ENCODE peak calls at places on chromosomes 7 and 10, in nine cellular contexts. One of them, this sample, is unnamed.

GRCh38 chr7:66043681-66044497 is 31.7 kb upstream of the ASL start:
- DNase-seq in cardiac fibroblast: no peak
- DNase-seq in sigmoid colon: peak
- DNase-seq in CD4-positive, CD25-positive, alpha-beta regulatory T cell: no peak
- DNase-seq in cardiac muscle cell: peak
- DNase-seq in fibroblast of lung: peak
- DNase-seq in astrocyte of the spinal cord: no peak
- DNase-seq in GM12865: peak
- DNase-seq in thoracic aorta: no peak
- DNase-seq in this sample: peak

GRCh38 chr7:101121996-101122932 is 4.6 kb upstream of the SERPINE1 start:
- DNase-seq in cardiac fibroblast: peak
- DNase-seq in sigmoid colon: peak
- DNase-seq in CD4-positive, CD25-positive, alpha-beta regulatory T cell: no peak
- DNase-seq in cardiac muscle cell: peak
- DNase-seq in fibroblast of lung: peak
- DNase-seq in astrocyte of the spinal cord: peak
- DNase-seq in GM12865: peak
- DNase-seq in thoracic aorta: peak
- DNase-seq in this sample: no peak

GRCh38 chr10:102834143-102834542 is 3.1 kb downstream of the CYP17A1 start:
- DNase-seq in cardiac fibroblast: no peak
- DNase-seq in sigmoid colon: no peak
- DNase-seq in CD4-positive, CD25-positive, alpha-beta regulatory T cell: no peak
- DNase-seq in cardiac muscle cell: no peak
- DNase-seq in fibroblast of lung: no peak
- DNase-seq in astrocyte of the spinal cord: no peak
- DNase-seq in GM12865: no peak
- DNase-seq in thoracic aorta: no peak
- DNase-seq in this sample: no peak

GRCh38 chr7:78434281-78434680 is 635.7 kb downstream of the PHTF2 start:
- DNase-seq in cardiac fibroblast: no peak
- DNase-seq in sigmoid colon: no peak
- DNase-seq in CD4-positive, CD25-positive, alpha-beta regulatory T cell: no peak
- DNase-seq in cardiac muscle cell: no peak
- DNase-seq in fibroblast of lung: no peak
- DNase-seq in astrocyte of the spinal cord: no peak
- DNase-seq in GM12865: no peak
- DNase-seq in thoracic aorta: no peak
- DNase-seq in this sample: no peak

GRCh38 chr10:84540617-84541288 is 212.4 kb downstream of the CCSER2 start:
- DNase-seq in cardiac fibroblast: peak
- DNase-seq in sigmoid colon: peak
- DNase-seq in CD4-positive, CD25-positive, alpha-beta regulatory T cell: peak
- DNase-seq in cardiac muscle cell: peak
- DNase-seq in fibroblast of lung: peak
- DNase-seq in astrocyte of the spinal cord: peak
- DNase-seq in GM12865: peak
- DNase-seq in thoracic aorta: no peak
- DNase-seq in this sample: peak

GRCh38 chr7:125396466-125397151 is 467.0 kb upstream of the POT1 start:
- DNase-seq in cardiac fibroblast: no peak
- DNase-seq in sigmoid colon: no peak
- DNase-seq in CD4-positive, CD25-positive, alpha-beta regulatory T cell: no peak
- DNase-seq in cardiac muscle cell: no peak
- DNase-seq in fibroblast of lung: no peak
- DNase-seq in astrocyte of the spinal cord: no peak
- DNase-seq in GM12865: no peak
- DNase-seq in thoracic aorta: no peak
- DNase-seq in this sample: no peak

GRCh38 chr7:99990417-99990816 is 14.6 kb upstream of the AZGP1 start:
- DNase-seq in cardiac fibroblast: no peak
- DNase-seq in sigmoid colon: no peak
- DNase-seq in CD4-positive, CD25-positive, alpha-beta regulatory T cell: no peak
- DNase-seq in cardiac muscle cell: no peak
- DNase-seq in fibroblast of lung: no peak
- DNase-seq in astrocyte of the spinal cord: no peak
- DNase-seq in GM12865: no peak
- DNase-seq in thoracic aorta: no peak
- DNase-seq in this sample: no peak

GRCh38 chr10:3071405-3072198 is 4.3 kb downstream of the PFKP start:
- DNase-seq in cardiac fibroblast: peak
- DNase-seq in sigmoid colon: no peak
- DNase-seq in CD4-positive, CD25-positive, alpha-beta regulatory T cell: no peak
- DNase-seq in cardiac muscle cell: peak
- DNase-seq in fibroblast of lung: peak
- DNase-seq in astrocyte of the spinal cord: peak
- DNase-seq in GM12865: no peak
- DNase-seq in thoracic aorta: no peak
- DNase-seq in this sample: no peak

GRCh38 chr10:96299383-96299782 is 4.9 kb upstream of the DNTT start:
- DNase-seq in cardiac fibroblast: no peak
- DNase-seq in sigmoid colon: no peak
- DNase-seq in CD4-positive, CD25-positive, alpha-beta regulatory T cell: peak
- DNase-seq in cardiac muscle cell: no peak
- DNase-seq in fibroblast of lung: no peak
- DNase-seq in astrocyte of the spinal cord: no peak
- DNase-seq in GM12865: no peak
- DNase-seq in thoracic aorta: no peak
- DNase-seq in this sample: no peak

GRCh38 chr7:1859266-1860035 is 189.4 kb downstream of the ELFN1 start:
- DNase-seq in cardiac fibroblast: no peak
- DNase-seq in sigmoid colon: no peak
- DNase-seq in CD4-positive, CD25-positive, alpha-beta regulatory T cell: no peak
- DNase-seq in cardiac muscle cell: no peak
- DNase-seq in fibroblast of lung: no peak
- DNase-seq in astrocyte of the spinal cord: no peak
- DNase-seq in GM12865: no peak
- DNase-seq in thoracic aorta: no peak
- DNase-seq in this sample: no peak

GRCh38 chr7:73701357-73701995 is 18.0 kb downstream of the STX1A start:
- DNase-seq in cardiac fibroblast: peak
- DNase-seq in sigmoid colon: no peak
- DNase-seq in CD4-positive, CD25-positive, alpha-beta regulatory T cell: peak
- DNase-seq in cardiac muscle cell: peak
- DNase-seq in fibroblast of lung: peak
- DNase-seq in astrocyte of the spinal cord: peak
- DNase-seq in GM12865: no peak
- DNase-seq in thoracic aorta: no peak
- DNase-seq in this sample: no peak

GRCh38 chr10:89301721-89302445 is at the start of gene IFIT2:
- DNase-seq in cardiac fibroblast: peak
- DNase-seq in sigmoid colon: no peak
- DNase-seq in CD4-positive, CD25-positive, alpha-beta regulatory T cell: peak
- DNase-seq in cardiac muscle cell: peak
- DNase-seq in fibroblast of lung: peak
- DNase-seq in astrocyte of the spinal cord: peak
- DNase-seq in GM12865: peak
- DNase-seq in thoracic aorta: no peak
- DNase-seq in this sample: peak

GRCh38 chr10:131663411-131663810 is 237.4 kb upstream of the PPP2R2D start:
- DNase-seq in cardiac fibroblast: no peak
- DNase-seq in sigmoid colon: peak
- DNase-seq in CD4-positive, CD25-positive, alpha-beta regulatory T cell: no peak
- DNase-seq in cardiac muscle cell: no peak
- DNase-seq in fibroblast of lung: no peak
- DNase-seq in astrocyte of the spinal cord: no peak
- DNase-seq in GM12865: no peak
- DNase-seq in thoracic aorta: no peak
- DNase-seq in this sample: no peak

GRCh38 chr7:151018421-151019129 is 5.7 kb downstream of the ATG9B start:
- DNase-seq in cardiac fibroblast: no peak
- DNase-seq in sigmoid colon: no peak
- DNase-seq in CD4-positive, CD25-positive, alpha-beta regulatory T cell: peak
- DNase-seq in cardiac muscle cell: peak
- DNase-seq in fibroblast of lung: peak
- DNase-seq in astrocyte of the spinal cord: peak
- DNase-seq in GM12865: no peak
- DNase-seq in thoracic aorta: no peak
- DNase-seq in this sample: no peak

GRCh38 chr7:135291809-135292253 is 58.2 kb downstream of the STRA8 start:
- DNase-seq in cardiac fibroblast: peak
- DNase-seq in sigmoid colon: no peak
- DNase-seq in CD4-positive, CD25-positive, alpha-beta regulatory T cell: no peak
- DNase-seq in cardiac muscle cell: peak
- DNase-seq in fibroblast of lung: peak
- DNase-seq in astrocyte of the spinal cord: peak
- DNase-seq in GM12865: no peak
- DNase-seq in thoracic aorta: no peak
- DNase-seq in this sample: no peak

GRCh38 chr10:17655567-17656146 is 11.7 kb downstream of the STAM start:
- DNase-seq in cardiac fibroblast: peak
- DNase-seq in sigmoid colon: no peak
- DNase-seq in CD4-positive, CD25-positive, alpha-beta regulatory T cell: peak
- DNase-seq in cardiac muscle cell: no peak
- DNase-seq in fibroblast of lung: peak
- DNase-seq in astrocyte of the spinal cord: no peak
- DNase-seq in GM12865: peak
- DNase-seq in thoracic aorta: no peak
- DNase-seq in this sample: peak

GRCh38 chr10:18880530-18880929 is 168.1 kb upstream of the MALRD1 start:
- DNase-seq in cardiac fibroblast: peak
- DNase-seq in sigmoid colon: no peak
- DNase-seq in CD4-positive, CD25-positive, alpha-beta regulatory T cell: no peak
- DNase-seq in cardiac muscle cell: no peak
- DNase-seq in fibroblast of lung: no peak
- DNase-seq in astrocyte of the spinal cord: no peak
- DNase-seq in GM12865: no peak
- DNase-seq in thoracic aorta: no peak
- DNase-seq in this sample: no peak
- H3K4me3 ChIP-seq in cardiac fibroblast: no peak
- H3K4me3 ChIP-seq in sigmoid colon: no peak
- H3K4me3 ChIP-seq in CD4-positive, CD25-positive, alpha-beta regulatory T cell: no peak
- H3K4me3 ChIP-seq in cardiac muscle cell: no peak
- H3K4me3 ChIP-seq in fibroblast of lung: no peak
- H3K4me3 ChIP-seq in astrocyte of the spinal cord: no peak
- H3K4me3 ChIP-seq in GM12865: no peak
- H3K4me3 ChIP-seq in thoracic aorta: no peak
- H3K4me3 ChIP-seq in this sample: no peak

DNA sequence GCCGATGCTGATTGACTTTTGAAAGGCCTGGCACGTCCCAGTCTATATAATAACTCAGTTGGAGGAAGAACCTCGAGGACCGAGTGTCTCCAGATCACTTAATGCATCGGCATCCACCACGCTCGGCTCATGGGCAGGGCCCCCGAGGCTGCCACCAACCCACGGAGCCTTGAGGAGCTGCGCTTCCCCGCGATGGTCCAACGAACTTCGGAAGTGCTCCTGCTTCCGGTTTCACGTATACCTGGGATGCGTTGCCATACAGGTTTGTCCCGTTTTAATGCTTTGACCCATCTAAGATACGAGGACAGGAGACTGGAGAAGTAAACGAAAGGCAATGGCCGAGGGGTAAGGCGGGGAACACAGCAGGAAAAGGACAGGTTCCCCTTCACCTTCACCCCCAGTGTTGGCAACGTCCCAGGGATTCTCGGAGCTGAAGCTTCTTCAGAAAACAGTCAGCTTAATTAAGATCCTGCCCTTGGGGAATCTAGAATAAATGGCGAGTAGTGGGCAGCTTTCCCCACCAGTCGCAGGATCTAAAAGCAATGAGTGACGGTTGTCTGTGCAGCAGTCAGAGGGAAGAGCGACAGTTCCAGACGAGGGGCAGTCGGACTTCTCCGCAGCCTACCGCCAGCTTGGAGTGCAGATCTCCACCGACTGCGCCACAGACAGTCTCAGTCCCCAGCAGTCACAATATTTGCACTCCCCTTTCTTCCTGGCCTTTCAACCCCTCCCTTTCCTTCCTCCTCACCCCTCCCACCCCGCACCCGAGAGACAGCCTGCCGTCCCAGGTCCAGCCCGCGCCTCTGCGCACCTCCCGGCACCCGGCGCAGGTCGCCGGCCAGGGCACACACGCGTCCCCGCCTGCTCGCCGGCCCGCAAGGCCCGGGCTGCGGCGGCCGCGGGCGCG is 10.7 kb upstream of the SP8 start:
- DNase-seq in cardiac fibroblast: no peak
- DNase-seq in sigmoid colon: no peak
- DNase-seq in CD4-positive, CD25-positive, alpha-beta regulatory T cell: no peak
- DNase-seq in cardiac muscle cell: no peak
- DNase-seq in fibroblast of lung: no peak
- DNase-seq in astrocyte of the spinal cord: no peak
- DNase-seq in GM12865: peak
- DNase-seq in thoracic aorta: no peak
- DNase-seq in this sample: no peak
- H3K4me3 ChIP-seq in cardiac fibroblast: peak
- H3K4me3 ChIP-seq in sigmoid colon: peak
- H3K4me3 ChIP-seq in CD4-positive, CD25-positive, alpha-beta regulatory T cell: peak
- H3K4me3 ChIP-seq in cardiac muscle cell: peak
- H3K4me3 ChIP-seq in fibroblast of lung: peak
- H3K4me3 ChIP-seq in astrocyte of the spinal cord: peak
- H3K4me3 ChIP-seq in GM12865: peak
- H3K4me3 ChIP-seq in thoracic aorta: peak
- H3K4me3 ChIP-seq in this sample: peak

GRCh38 chr10:75772153-75772887 is 340.9 kb downstream of the LRMDA start:
- DNase-seq in cardiac fibroblast: peak
- DNase-seq in sigmoid colon: no peak
- DNase-seq in CD4-positive, CD25-positive, alpha-beta regulatory T cell: peak
- DNase-seq in cardiac muscle cell: peak
- DNase-seq in fibroblast of lung: no peak
- DNase-seq in astrocyte of the spinal cord: peak
- DNase-seq in GM12865: peak
- DNase-seq in thoracic aorta: no peak
- DNase-seq in this sample: no peak
- H3K4me3 ChIP-seq in cardiac fibroblast: peak
- H3K4me3 ChIP-seq in sigmoid colon: peak
- H3K4me3 ChIP-seq in CD4-positive, CD25-positive, alpha-beta regulatory T cell: peak
- H3K4me3 ChIP-seq in cardiac muscle cell: no peak
- H3K4me3 ChIP-seq in fibroblast of lung: peak
- H3K4me3 ChIP-seq in astrocyte of the spinal cord: no peak
- H3K4me3 ChIP-seq in GM12865: peak
- H3K4me3 ChIP-seq in thoracic aorta: peak
- H3K4me3 ChIP-seq in this sample: no peak

DNA sequence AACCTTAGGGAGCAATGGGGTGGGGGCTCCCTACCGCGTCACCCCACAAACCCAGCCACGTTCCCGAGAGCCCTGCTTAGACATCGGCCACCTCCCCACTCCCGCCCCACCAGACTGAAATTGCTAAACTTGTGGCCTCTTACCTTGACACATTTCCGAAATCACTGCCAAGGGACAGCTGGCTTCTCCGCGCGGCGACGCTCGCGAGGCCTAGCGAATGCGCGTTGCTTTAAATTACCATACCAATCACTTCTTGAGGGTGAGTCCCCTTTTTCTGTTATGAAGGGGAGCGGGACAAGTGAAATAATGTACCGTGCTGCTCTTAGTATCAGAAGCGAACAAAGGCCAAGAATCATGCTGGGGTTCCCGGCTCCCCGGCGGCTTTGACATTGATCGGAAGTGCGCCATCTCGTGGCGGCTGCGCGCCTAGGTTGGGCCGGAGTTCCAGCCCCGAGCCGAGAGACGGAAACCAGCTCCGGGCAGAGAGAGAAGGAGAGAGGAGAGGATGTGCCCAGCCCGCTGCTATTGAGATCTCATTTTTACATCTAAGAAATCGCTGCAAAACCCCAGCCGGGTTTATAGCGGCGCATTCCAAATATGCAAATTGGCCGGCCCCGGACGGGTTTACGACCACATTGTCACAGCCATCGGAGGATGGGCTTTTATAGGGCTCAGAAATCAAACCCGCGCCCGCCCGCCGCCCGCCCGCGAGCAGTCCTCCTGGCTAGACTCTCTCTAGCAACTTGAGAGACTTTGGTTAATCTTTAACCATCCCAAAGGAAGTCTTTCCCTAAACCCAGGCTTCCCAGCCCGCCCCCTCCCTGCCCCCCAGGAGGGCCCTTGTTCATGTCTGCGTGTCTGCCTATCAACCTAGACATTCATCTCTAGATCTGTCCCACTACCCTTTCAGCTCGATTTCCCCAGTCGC is 5.3 kb downstream of the HOXA11 start:
- DNase-seq in cardiac fibroblast: peak
- DNase-seq in sigmoid colon: peak
- DNase-seq in CD4-positive, CD25-positive, alpha-beta regulatory T cell: no peak
- DNase-seq in cardiac muscle cell: peak
- DNase-seq in fibroblast of lung: peak
- DNase-seq in astrocyte of the spinal cord: peak
- DNase-seq in GM12865: peak
- DNase-seq in thoracic aorta: no peak
- DNase-seq in this sample: no peak
- H3K4me3 ChIP-seq in cardiac fibroblast: no peak
- H3K4me3 ChIP-seq in sigmoid colon: peak
- H3K4me3 ChIP-seq in CD4-positive, CD25-positive, alpha-beta regulatory T cell: no peak
- H3K4me3 ChIP-seq in cardiac muscle cell: no peak
- H3K4me3 ChIP-seq in fibroblast of lung: peak
- H3K4me3 ChIP-seq in astrocyte of the spinal cord: no peak
- H3K4me3 ChIP-seq in GM12865: no peak
- H3K4me3 ChIP-seq in thoracic aorta: peak
- H3K4me3 ChIP-seq in this sample: no peak